ENCODE peak calls at places on chromosomes 7 and 10, in nine cellular contexts. I is central memory CD4-positive, alpha-beta T cell; E is SK-N-SH; K is germinal center; C is coronary artery; M is ACHN; W is activated CD4-positive, alpha-beta T cell treated with anti-CD3 and anti-CD28 coated beads, Interleukin-2, amount 50 U/mL, for 1 hour; Z is CD8-positive, alpha-beta memory T cell; J is HEK293T. L is an unnamed sample.

GRCh38 chr10:44970812-44971395 is 7.7 kb downstream of the DEPP1 start:
- DNase-seq in I (no peak), Z (no peak), M (no peak), J (no peak), C (no peak), W (no peak), K (no peak), E (no peak), L (no peak)

GRCh38 chr10:771647-772046 is 82.2 kb upstream of the DIP2C start:
- DNase-seq in E (no peak), J (no peak), I (no peak), Z (no peak), K (no peak), C (no peak), W (no peak), M (no peak), L (no peak)

GRCh38 chr10:17768506-17768905 is 16.5 kb downstream of the TMEM236 start:
- DNase-seq in C (no peak), W (no peak), J (no peak), K (no peak), E (no peak), Z (no peak), I (no peak), M (no peak), L (no peak)

GRCh38 chr10:79376078-79376628 is 28.9 kb downstream of the PPIF start:
- DNase-seq in C (no peak), J (no peak), Z (no peak), I (no peak), W (no peak), E (no peak), K (no peak), M (no peak), L (no peak)

GRCh38 chr10:121710971-121711370 is 112.7 kb upstream of the FGFR2 start:
- DNase-seq in Z (no peak), K (no peak), J (no peak), W (no peak), M (no peak), I (no peak), E (peak; percentile 38), C (no peak), L (no peak)

GRCh38 chr10:109978481-109978880 is 29.3 kb upstream of the ADD3 start:
- DNase-seq in J (peak; percentile 64), Z (peak; percentile 71), E (no peak), C (no peak), W (peak; percentile 67), K (peak; percentile 56), I (peak; percentile 44), M (peak; percentile 52), L (no peak)

GRCh38 chr10:133303206-133303605 is 5.5 kb downstream of the TUBGCP2 start:
- DNase-seq in E (no peak), K (no peak), C (no peak), I (no peak), W (no peak), J (no peak), M (no peak), Z (no peak), L (no peak)

GRCh38 chr10:24349379-24350110 is 140.6 kb downstream of the KIAA1217 start:
- DNase-seq in K (no peak), Z (no peak), I (no peak), M (no peak), C (no peak), E (no peak), J (no peak), W (no peak), L (no peak)

GRCh38 chr10:103495321-103495720 is 1.8 kb downstream of the NEURL1 start:
- DNase-seq in Z (no peak), J (no peak), C (no peak), E (no peak), I (no peak), K (no peak), M (no peak), W (no peak), L (no peak)

GRCh38 chr10:110225756-110226554 is 18.6 kb downstream of the MXI1 start:
- DNase-seq in E (peak; percentile 93), C (peak; percentile 96), K (peak; percentile 89), W (peak; percentile 86), J (peak; percentile 90), M (peak; percentile 97), Z (peak; percentile 91), I (peak; percentile 86), L (peak; percentile 92)

GRCh38 chr10:102299873-102300272 is 54.5 kb downstream of the GBF1 start:
- DNase-seq in K (no peak), I (no peak), W (no peak), C (no peak), J (no peak), E (no peak), Z (no peak), M (peak; percentile 85), L (no peak)

GRCh38 chr7:133746305-133746704 is 380.8 kb upstream of the LRGUK start:
- DNase-seq in M (no peak), I (no peak), E (no peak), K (no peak), W (no peak), Z (no peak), J (no peak), C (no peak), L (no peak)

GRCh38 chr10:43079823-43080222 is 3.0 kb downstream of the RET start:
- DNase-seq in W (no peak), E (no peak), C (no peak), M (no peak), J (no peak), K (no peak), Z (no peak), I (no peak), L (no peak)

GRCh38 chr7:35729061-35729783 is 34.3 kb upstream of the HERPUD2 start:
- DNase-seq in K (peak; percentile 66), W (no peak), J (no peak), M (no peak), E (no peak), C (no peak), I (peak; percentile 7), Z (peak; percentile 81), L (no peak)

GRCh38 chr7:137169282-137169698 is 174.2 kb downstream of the PTN start:
- DNase-seq in Z (no peak), J (peak; percentile 67), W (no peak), E (peak; percentile 83), K (no peak), M (peak; percentile 49), I (no peak), C (no peak), L (peak; percentile 65)

GRCh38 chr7:37273891-37274290 is 174.8 kb downstream of the ELMO1 start:
- DNase-seq in C (no peak), M (no peak), E (no peak), K (no peak), J (no peak), W (no peak), Z (no peak), I (no peak), L (no peak)

GRCh38 chr7:117873933-117874530 is 791 bp upstream of the CTTNBP2 start:
- DNase-seq in C (no peak), W (no peak), E (no peak), M (no peak), I (no peak), J (no peak), K (no peak), Z (no peak), L (no peak)

GRCh38 chr10:49600781-49601400 is 9.2 kb upstream of the SLC18A3 start:
- DNase-seq in M (no peak), C (no peak), E (no peak), J (no peak), K (no peak), Z (no peak), W (no peak), I (no peak), L (no peak)

GRCh38 chr10:52027055-52027454 is 287.0 kb upstream of the DKK1 start:
- DNase-seq in M (no peak), K (no peak), W (no peak), I (no peak), J (no peak), C (no peak), E (no peak), Z (no peak), L (no peak)

GRCh38 chr7:157782041-157782440 is 445.2 kb downstream of the DNAJB6 start:
- DNase-seq in M (no peak), E (no peak), I (no peak), W (no peak), J (no peak), C (no peak), K (no peak), Z (no peak), L (no peak)

GRCh38 chr10:30827531-30828120 is 198.1 kb upstream of the LYZL2 start:
- DNase-seq in J (no peak), C (no peak), K (no peak), W (no peak), I (no peak), Z (no peak), E (no peak), M (no peak), L (no peak)

GRCh38 chr7:114939484-114940097 is 17.7 kb downstream of the MDFIC start:
- DNase-seq in M (no peak), J (no peak), E (no peak), I (no peak), Z (peak; percentile 53), K (no peak), W (peak; percentile 20), C (no peak), L (no peak)

GRCh38 chr7:45215611-45216062 is 58.0 kb downstream of the RAMP3 start:
- DNase-seq in E (peak; percentile 73), M (no peak), I (no peak), C (no peak), Z (no peak), J (no peak), W (no peak), K (no peak), L (no peak)

GRCh38 chr7:1268076-1268815 is 35.6 kb downstream of the UNCX start:
- DNase-seq in I (no peak), J (no peak), M (no peak), K (no peak), C (no peak), W (no peak), E (no peak), Z (peak; percentile 28), L (no peak)

GRCh38 chr7:140260767-140261486 is 84.1 kb upstream of the KDM7A start:
- DNase-seq in C (no peak), J (no peak), E (no peak), I (no peak), K (no peak), W (no peak), Z (no peak), M (no peak), L (no peak)

GRCh38 chr10:131742371-131743000 is 158.3 kb upstream of the PPP2R2D start:
- DNase-seq in C (peak; percentile 56), I (no peak), W (no peak), M (no peak), K (no peak), J (no peak), E (no peak), Z (no peak), L (no peak)